ENCODE peak calls at places on chromosomes 11 and 22, in seven cellular contexts. P, Q, K, N, S, H and Y are unnamed samples.

GRCh38 chr11:46896719-46897406 is 21.5 kb downstream of the LRP4 start:
- DNase-seq in P (no peak), Q (no peak), K (no peak), N (no peak), S (peak), H (peak), Y (peak)

GRCh38 chr22:47188337-47189055 is 426.0 kb downstream of the TBC1D22A start:
- DNase-seq in P (no peak), Q (peak), K (no peak), N (no peak), S (no peak), H (no peak), Y (no peak)

GRCh38 chr22:43207849-43208702 is 21.1 kb upstream of the TTLL12 start:
- DNase-seq in P (no peak), Q (no peak), K (no peak), N (no peak), S (no peak), H (no peak), Y (no peak)

GRCh38 chr22:27472975-27473374 is 328.6 kb downstream of the MN1 start:
- DNase-seq in P (no peak), Q (no peak), K (no peak), N (no peak), S (no peak), H (peak), Y (no peak)

GRCh38 chr11:117998201-117998579 is 12.0 kb downstream of the IL10RA start:
- DNase-seq in P (no peak), Q (no peak), K (no peak), N (no peak), S (no peak), H (no peak), Y (no peak)

GRCh38 chr11:37504925-37505324 is 906.9 kb upstream of the RAG2 start:
- DNase-seq in P (no peak), Q (no peak), K (peak), N (peak), S (peak), H (no peak), Y (peak)

GRCh38 chr22:25754527-25755202 is 12.7 kb downstream of the MYO18B start:
- DNase-seq in P (peak), Q (no peak), K (no peak), N (no peak), S (no peak), H (peak), Y (no peak)

GRCh38 chr22:39559456-39560105 is 11.0 kb upstream of the CACNA1I start:
- DNase-seq in P (no peak), Q (peak), K (no peak), N (no peak), S (peak), H (peak), Y (peak)

GRCh38 chr11:57566035-57566504 is 1.4 kb downstream of the UBE2L6 start:
- DNase-seq in P (peak), Q (no peak), K (no peak), N (no peak), S (peak), H (peak), Y (peak)

GRCh38 chr22:45262931-45263789 is 21.6 kb upstream of the UPK3A start:
- DNase-seq in P (no peak), Q (no peak), K (no peak), N (no peak), S (no peak), H (no peak), Y (no peak)

GRCh38 chr11:35127619-35128018 is 11.4 kb upstream of the CD44 start:
- DNase-seq in P (no peak), Q (no peak), K (no peak), N (no peak), S (no peak), H (no peak), Y (no peak)

GRCh38 chr11:19892387-19892786 is 179.8 kb downstream of the NAV2 start:
- DNase-seq in P (no peak), Q (peak), K (no peak), N (no peak), S (peak), H (no peak), Y (no peak)

GRCh38 chr11:132300283-132300682 is 929.9 kb downstream of the NTM start:
- DNase-seq in P (no peak), Q (no peak), K (no peak), N (no peak), S (peak), H (peak), Y (no peak)

GRCh38 chr22:21641417-21641794 is 696 bp upstream of the SDF2L1 start:
- DNase-seq in P (no peak), Q (peak), K (no peak), N (peak), S (peak), H (peak), Y (peak)

GRCh38 chr11:72102946-72103753 is at the start of gene LAMTOR1:
- DNase-seq in P (peak), Q (peak), K (peak), N (peak), S (peak), H (peak), Y (peak)

GRCh38 chr11:72102162-72102561 is 935 bp downstream of the LAMTOR1 start:
- DNase-seq in P (no peak), Q (no peak), K (no peak), N (no peak), S (no peak), H (no peak), Y (no peak)

GRCh38 chr11:72102631-72102945 is 509 bp downstream of the LAMTOR1 start:
- DNase-seq in P (no peak), Q (no peak), K (no peak), N (no peak), S (no peak), H (no peak), Y (no peak)

GRCh38 chr11:72105888-72106287 is at the start of gene TOMT:
- DNase-seq in P (no peak), Q (no peak), K (no peak), N (peak), S (no peak), H (no peak), Y (no peak)

GRCh38 chr11:72103754-72104167 is 664 bp upstream of the LAMTOR1 start:
- DNase-seq in P (no peak), Q (no peak), K (no peak), N (peak), S (no peak), H (no peak), Y (no peak)
- TF ChIP-seq CTCF in P (no peak), Q (peak), K (no peak), N (no peak), S (no peak), H (peak), Y (no peak)

GRCh38 chr11:92340839-92341238 is 116.2 kb downstream of the FAT3 start:
- DNase-seq in P (no peak), Q (peak), K (peak), N (peak), S (peak), H (no peak), Y (peak)
- TF ChIP-seq CTCF in P (peak), Q (peak), K (peak), N (peak), S (peak), H (peak), Y (peak)

GRCh38 chr22:29195118-29195963 is 10.4 kb upstream of the EMID1 start:
- DNase-seq in P (no peak), Q (no peak), K (no peak), N (no peak), S (no peak), H (peak), Y (no peak)

GRCh38 chr22:29195964-29196666 is 9.6 kb upstream of the EMID1 start:
- DNase-seq in P (no peak), Q (no peak), K (no peak), N (no peak), S (no peak), H (no peak), Y (no peak)

GRCh38 chr22:29190915-29191314 is 14.8 kb upstream of the EMID1 start:
- DNase-seq in P (no peak), Q (no peak), K (no peak), N (no peak), S (no peak), H (no peak), Y (no peak)

GRCh38 chr22:29197096-29197495 is 8.6 kb upstream of the EMID1 start:
- DNase-seq in P (no peak), Q (no peak), K (no peak), N (no peak), S (no peak), H (no peak), Y (no peak)

GRCh38 chr22:29194269-29194668 is 11.4 kb upstream of the EMID1 start:
- DNase-seq in P (no peak), Q (no peak), K (no peak), N (no peak), S (peak), H (no peak), Y (no peak)
- TF ChIP-seq CTCF in P (no peak), Q (peak), K (peak), N (no peak), S (no peak), H (no peak), Y (no peak)

GRCh38 chr11:129557421-129557820 is 181.8 kb downstream of the BARX2 start:
- DNase-seq in P (no peak), Q (no peak), K (no peak), N (no peak), S (no peak), H (no peak), Y (no peak)
- TF ChIP-seq CTCF in P (no peak), Q (no peak), K (no peak), N (no peak), S (no peak), H (no peak), Y (no peak)